ENCODE peak calls at places on chromosomes 3 and 15, in four cellular contexts. One of them, this sample, is unnamed.

GRCh38 chr3:149245738-149246451 is 24.3 kb upstream of the CP start:
- DNase-seq in GM23248: peak
- DNase-seq in A549: peak
- DNase-seq in heart right ventricle: no peak
- DNase-seq in this sample: no peak

GRCh38 chr15:44726568-44727461 is 9.5 kb upstream of the TRIM69 start:
- DNase-seq in A549: peak
- DNase-seq in GM23248: peak
- DNase-seq in heart right ventricle: no peak
- DNase-seq in this sample: no peak

GRCh38 chr3:31275583-31275982 is 257.1 kb upstream of the STT3B start:
- DNase-seq in heart right ventricle: no peak
- DNase-seq in GM23248: no peak
- DNase-seq in A549: no peak
- DNase-seq in this sample: no peak

GRCh38 chr15:68791431-68792283 is 29.0 kb downstream of the ANP32A start:
- DNase-seq in GM23248: no peak
- DNase-seq in A549: no peak
- DNase-seq in heart right ventricle: no peak
- DNase-seq in this sample: no peak

GRCh38 chr15:66494262-66494661 is 3.3 kb downstream of the SNAPC5 start:
- DNase-seq in heart right ventricle: no peak
- DNase-seq in GM23248: no peak
- DNase-seq in A549: no peak
- DNase-seq in this sample: no peak

GRCh38 chr15:69172854-69173253 is 12.4 kb downstream of the GLCE start:
- DNase-seq in heart right ventricle: no peak
- DNase-seq in A549: peak
- DNase-seq in GM23248: no peak
- DNase-seq in this sample: no peak

GRCh38 chr15:25787381-25787780 is 75.7 kb downstream of the ATP10A start:
- DNase-seq in heart right ventricle: no peak
- DNase-seq in A549: no peak
- DNase-seq in GM23248: peak
- DNase-seq in this sample: no peak

GRCh38 chr3:160735801-160736200 is 20.2 kb upstream of the PPM1L start:
- DNase-seq in GM23248: no peak
- DNase-seq in heart right ventricle: no peak
- DNase-seq in A549: no peak
- DNase-seq in this sample: no peak

GRCh38 chr3:195388380-195388779 is 54.4 kb downstream of the ACAP2 start:
- DNase-seq in GM23248: no peak
- DNase-seq in A549: no peak
- DNase-seq in heart right ventricle: no peak
- DNase-seq in this sample: no peak

GRCh38 chr3:29313074-29313473 is 32.2 kb downstream of the RBMS3 start:
- DNase-seq in GM23248: peak
- DNase-seq in heart right ventricle: no peak
- DNase-seq in A549: no peak
- DNase-seq in this sample: no peak

GRCh38 chr3:53588122-53588521 is 93.7 kb downstream of the CACNA1D start:
- DNase-seq in heart right ventricle: no peak
- DNase-seq in A549: peak
- DNase-seq in GM23248: no peak
- DNase-seq in this sample: no peak

GRCh38 chr3:107251819-107252218 is 125.4 kb upstream of the CCDC54 start:
- DNase-seq in A549: no peak
- DNase-seq in GM23248: no peak
- DNase-seq in heart right ventricle: no peak
- DNase-seq in this sample: no peak

GRCh38 chr3:86990171-86990733 is 697 bp downstream of the VGLL3 start:
- DNase-seq in GM23248: peak
- DNase-seq in heart right ventricle: no peak
- DNase-seq in A549: peak
- DNase-seq in this sample: peak

GRCh38 chr15:96360581-96361308 is 30.2 kb downstream of the NR2F2 start:
- DNase-seq in heart right ventricle: no peak
- DNase-seq in A549: no peak
- DNase-seq in GM23248: no peak
- DNase-seq in this sample: no peak

GRCh38 chr3:152298393-152299242 is 29.9 kb downstream of the MBNL1 start:
- DNase-seq in A549: peak
- DNase-seq in GM23248: peak
- DNase-seq in heart right ventricle: peak
- DNase-seq in this sample: peak

GRCh38 chr3:176953106-176954080 is 243.9 kb downstream of the TBL1XR1 start:
- DNase-seq in A549: no peak
- DNase-seq in heart right ventricle: peak
- DNase-seq in GM23248: peak
- DNase-seq in this sample: peak

GRCh38 chr15:69841046-69841828 is 256.5 kb downstream of the TLE3 start:
- DNase-seq in A549: no peak
- DNase-seq in heart right ventricle: no peak
- DNase-seq in GM23248: peak
- DNase-seq in this sample: no peak

GRCh38 chr3:71104090-71104489 is 479.4 kb downstream of the FOXP1 start:
- DNase-seq in GM23248: peak
- DNase-seq in A549: peak
- DNase-seq in heart right ventricle: no peak
- DNase-seq in this sample: no peak

GRCh38 chr3:174791161-174791560 is 68.0 kb upstream of the NAALADL2 start:
- DNase-seq in GM23248: no peak
- DNase-seq in A549: no peak
- DNase-seq in heart right ventricle: no peak
- DNase-seq in this sample: no peak

GRCh38 chr15:67385971-67386370 is 131.4 kb downstream of the IQCH start:
- DNase-seq in GM23248: peak
- DNase-seq in heart right ventricle: no peak
- DNase-seq in A549: no peak
- DNase-seq in this sample: no peak

GRCh38 chr3:124592658-124593441 is 137.4 kb upstream of the UMPS start:
- DNase-seq in GM23248: no peak
- DNase-seq in A549: no peak
- DNase-seq in heart right ventricle: no peak
- DNase-seq in this sample: peak

GRCh38 chr3:123781571-123782275 is 102.4 kb downstream of the MYLK start:
- DNase-seq in A549: no peak
- DNase-seq in heart right ventricle: no peak
- DNase-seq in GM23248: peak
- DNase-seq in this sample: no peak

GRCh38 chr15:36856339-36856973 is 243.9 kb downstream of the MEIS2 start:
- DNase-seq in heart right ventricle: no peak
- DNase-seq in GM23248: no peak
- DNase-seq in A549: no peak
- DNase-seq in this sample: no peak

GRCh38 chr3:185070491-185071335 is 82.1 kb downstream of the C3orf70 start:
- DNase-seq in GM23248: peak
- DNase-seq in A549: peak
- DNase-seq in heart right ventricle: no peak
- DNase-seq in this sample: peak

GRCh38 chr15:28885630-28886430 is at the start of gene APBA2:
- DNase-seq in GM23248: peak
- DNase-seq in heart right ventricle: no peak
- DNase-seq in A549: peak
- DNase-seq in this sample: no peak

GRCh38 chr3:14277557-14277956 is 98.9 kb downstream of the LSM3 start:
- DNase-seq in A549: no peak
- DNase-seq in GM23248: no peak
- DNase-seq in heart right ventricle: no peak
- DNase-seq in this sample: no peak

GRCh38 chr3:134312873-134313838 is 61.1 kb downstream of the AMOTL2 start:
- DNase-seq in heart right ventricle: peak
- DNase-seq in GM23248: peak
- DNase-seq in A549: peak
- DNase-seq in this sample: peak

GRCh38 chr3:16912400-16913263 is 27.9 kb downstream of the PLCL2 start:
- DNase-seq in A549: no peak
- DNase-seq in heart right ventricle: no peak
- DNase-seq in GM23248: no peak
- DNase-seq in this sample: no peak

DNA sequence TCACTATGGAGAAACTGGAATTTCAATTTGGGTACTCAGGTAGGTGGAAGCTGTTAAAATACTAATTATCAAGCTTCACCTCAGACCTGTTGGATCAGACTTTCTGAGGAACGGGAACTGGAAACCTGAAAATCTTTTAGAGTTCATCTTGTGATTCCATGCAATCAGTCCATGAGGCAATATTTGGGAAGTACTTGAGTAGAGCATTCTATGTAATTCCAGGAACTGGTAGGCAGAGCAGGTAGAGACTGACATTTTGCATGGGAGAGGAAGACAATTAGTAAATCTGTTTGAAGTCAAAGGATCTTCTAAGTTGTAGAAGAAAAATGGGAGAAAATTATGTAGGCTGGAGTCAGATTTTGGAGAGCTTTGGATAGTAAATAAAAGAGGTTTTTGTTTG is 43.1 kb downstream of the FGF7 start:
- DNase-seq in A549: no peak
- DNase-seq in GM23248: no peak
- DNase-seq in heart right ventricle: no peak
- DNase-seq in this sample: no peak
- H3K4me3 ChIP-seq in A549: no peak
- H3K4me3 ChIP-seq in GM23248: peak
- H3K4me3 ChIP-seq in heart right ventricle: no peak
- H3K4me3 ChIP-seq in this sample: no peak

DNA sequence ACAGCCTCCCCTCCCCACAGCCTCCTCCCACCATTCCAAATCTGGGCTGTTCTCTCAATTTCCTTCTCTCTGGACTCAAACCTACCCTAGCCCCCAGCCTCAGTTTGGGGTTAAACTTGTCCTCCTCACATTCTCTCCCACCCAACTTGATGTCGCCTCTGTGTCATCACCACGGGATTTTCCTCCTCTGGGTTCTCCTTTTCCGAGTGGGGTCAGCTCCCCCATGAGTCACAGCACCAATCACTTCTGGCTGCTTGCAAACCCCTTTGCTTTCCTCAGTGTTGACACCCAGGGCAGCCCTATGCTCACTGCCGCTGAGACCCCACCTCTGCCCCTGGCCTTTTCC is 453 bp downstream of the CCR5AS start:
- DNase-seq in GM23248: no peak
- DNase-seq in A549: no peak
- DNase-seq in heart right ventricle: no peak
- DNase-seq in this sample: no peak
- H3K4me3 ChIP-seq in GM23248: no peak
- H3K4me3 ChIP-seq in A549: no peak
- H3K4me3 ChIP-seq in heart right ventricle: peak
- H3K4me3 ChIP-seq in this sample: no peak

DNA sequence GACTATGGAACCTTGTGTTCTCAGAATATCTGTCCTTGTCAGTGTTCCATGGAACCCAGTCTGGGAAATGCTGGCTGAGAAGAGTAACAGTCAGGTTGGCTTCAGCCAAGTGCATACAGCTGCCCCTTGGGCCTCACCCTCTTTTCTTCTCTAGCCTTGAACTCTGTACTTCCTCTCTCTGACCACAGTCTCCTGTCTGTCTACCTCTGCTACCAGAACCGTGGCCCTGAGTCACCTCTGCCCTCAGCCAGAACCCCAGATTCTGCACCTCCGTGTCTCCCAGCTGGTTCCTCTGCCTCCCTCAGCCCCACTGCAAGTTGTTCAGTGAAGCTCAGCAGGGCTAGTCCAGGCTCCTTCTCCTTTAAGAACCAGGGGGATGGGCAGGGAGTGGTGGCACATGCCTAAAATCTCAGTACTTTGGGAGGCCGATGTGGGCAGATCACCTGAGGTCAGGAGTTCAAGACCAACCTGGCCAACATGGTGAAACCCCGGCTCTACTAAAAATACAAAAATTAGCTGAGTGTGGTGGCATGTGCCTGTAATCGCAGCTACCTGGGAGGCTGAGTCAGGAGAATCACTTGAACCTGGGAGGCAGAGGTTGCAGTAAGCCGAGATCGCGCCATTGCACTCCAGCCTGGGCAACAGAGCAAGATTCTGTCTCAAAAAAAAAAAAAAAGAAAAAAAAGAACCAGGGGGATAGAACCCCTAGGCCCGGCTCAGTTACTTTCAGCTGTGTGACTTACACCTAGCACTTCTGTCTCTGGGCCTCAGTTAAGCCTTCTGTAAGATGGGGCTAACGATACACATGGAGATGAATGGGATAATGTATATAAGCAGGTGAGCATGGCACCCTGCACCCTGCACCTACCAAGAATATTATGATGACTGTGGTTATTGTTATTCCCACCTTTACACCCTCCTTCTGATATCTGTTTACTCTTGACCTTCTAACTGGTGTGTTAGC is 24.3 kb upstream of the TATDN2 start:
- DNase-seq in A549: peak
- DNase-seq in heart right ventricle: no peak
- DNase-seq in GM23248: peak
- DNase-seq in this sample: peak
- H3K4me3 ChIP-seq in A549: no peak
- H3K4me3 ChIP-seq in heart right ventricle: no peak
- H3K4me3 ChIP-seq in GM23248: no peak
- H3K4me3 ChIP-seq in this sample: no peak

DNA sequence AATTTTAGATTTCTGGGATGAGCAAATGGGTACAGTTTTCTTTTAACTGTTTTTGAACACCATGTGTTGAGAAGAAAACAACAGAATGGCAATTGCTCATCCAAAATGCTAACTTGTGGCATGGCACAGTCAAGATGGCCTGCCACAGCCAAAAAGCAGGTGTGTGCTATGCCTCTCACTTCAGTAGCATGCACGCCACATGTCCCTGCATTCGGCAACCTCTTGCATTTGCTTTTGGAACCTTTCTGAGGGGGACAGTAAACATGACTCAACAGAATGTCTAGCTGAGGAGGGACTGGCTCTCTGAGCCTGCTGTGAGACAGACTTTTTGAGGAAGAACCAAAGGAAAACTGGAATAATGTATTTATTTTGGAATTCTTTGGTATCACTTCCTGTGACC is 138.5 kb downstream of the TIGIT start:
- DNase-seq in GM23248: no peak
- DNase-seq in A549: no peak
- DNase-seq in heart right ventricle: no peak
- DNase-seq in this sample: no peak
- H3K4me3 ChIP-seq in GM23248: no peak
- H3K4me3 ChIP-seq in A549: no peak
- H3K4me3 ChIP-seq in heart right ventricle: no peak
- H3K4me3 ChIP-seq in this sample: no peak

DNA sequence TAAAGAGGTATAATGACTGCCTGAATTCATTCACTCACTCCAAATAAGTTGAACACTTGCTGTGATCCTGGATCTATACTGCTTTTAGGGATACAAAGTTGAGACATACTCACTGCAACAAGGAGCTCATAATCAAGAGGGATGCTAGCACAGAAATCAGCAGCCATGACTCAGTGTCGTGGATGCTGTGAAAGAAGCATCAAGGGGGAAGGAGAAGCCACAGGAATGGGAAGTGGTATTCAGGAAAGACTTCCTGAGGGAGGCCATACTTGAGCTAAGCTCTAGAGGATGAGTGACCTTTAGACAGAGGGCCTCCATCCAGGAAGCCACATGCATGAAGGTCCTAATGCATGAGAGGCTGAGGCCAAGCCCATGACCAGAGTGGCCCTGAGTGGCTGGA is 245.7 kb upstream of the RORA start:
- DNase-seq in heart right ventricle: no peak
- DNase-seq in GM23248: no peak
- DNase-seq in A549: no peak
- DNase-seq in this sample: no peak
- H3K4me3 ChIP-seq in heart right ventricle: no peak
- H3K4me3 ChIP-seq in GM23248: no peak
- H3K4me3 ChIP-seq in A549: no peak
- H3K4me3 ChIP-seq in this sample: no peak

This sample was measured in mucosa of descending colon.